ENCODE peak calls at places on chromosomes 12 and 14, in four cellular contexts. Z, I, J and M are unnamed samples.

GRCh38 chr12:3594966-3595365 is 104.0 kb downstream of the PRMT8 start:
- DNase-seq in J (no peak), Z (no peak), I (no peak), M (no peak)

GRCh38 chr12:5012337-5012736 is 31.3 kb upstream of the KCNA5 start:
- DNase-seq in Z (no peak), J (no peak), I (no peak), M (no peak)

GRCh38 chr14:20652996-20653975 is 11.8 kb upstream of the OR6S1 start:
- DNase-seq in J (peak), I (peak), Z (no peak), M (peak)

GRCh38 chr14:86501611-86502010 is 971.7 kb downstream of the FLRT2 start:
- DNase-seq in Z (no peak), J (no peak), I (no peak), M (no peak)

GRCh38 chr14:34081126-34081575 is 130.3 kb upstream of the EGLN3 start:
- DNase-seq in Z (no peak), J (no peak), I (no peak), M (no peak)

GRCh38 chr12:98814254-98814653 is 169.2 kb downstream of the APAF1 start:
- DNase-seq in Z (no peak), J (no peak), I (no peak), M (no peak)

GRCh38 chr12:19757317-19757877 is 318.1 kb downstream of the AEBP2 start:
- DNase-seq in Z (no peak), J (no peak), I (peak), M (no peak)

GRCh38 chr12:120599672-120600537 is 18.7 kb upstream of the POP5 start:
- DNase-seq in I (peak), J (no peak), Z (no peak), M (no peak)

GRCh38 chr12:4191642-4192041 is 81.9 kb upstream of the CCND2 start:
- DNase-seq in I (no peak), J (no peak), Z (no peak), M (no peak)

GRCh38 chr14:104968153-104968527 is 10.0 kb downstream of the AHNAK2 start:
- DNase-seq in I (peak), J (no peak), Z (no peak), M (no peak)

GRCh38 chr14:52079239-52079956 is 10.5 kb upstream of the NID2 start:
- DNase-seq in J (no peak), Z (no peak), I (peak), M (no peak)

GRCh38 chr14:87081004-87081403 is 912.0 kb downstream of the GALC start:
- DNase-seq in I (peak), J (no peak), Z (no peak), M (no peak)

GRCh38 chr12:70456953-70457352 is 90.9 kb downstream of the KCNMB4 start:
- DNase-seq in Z (no peak), J (no peak), I (no peak), M (no peak)